ENCODE peak calls at places on chromosome 10, in seven cellular contexts. W is H9, U is kidney, C is mucosa of descending colon, R is colonic mucosa, P is psoas muscle, D is mesenchymal stem cell. L is an unnamed sample.

GRCh38 chr10:114061148-114061547 is 17.5 kb downstream of the ADRB1 start:
- DNase-seq in P (no peak), D (no peak), C (no peak), U (no peak), W (no peak), R (no peak), L (no peak)

GRCh38 chr10:63665765-63666164 is 144.6 kb downstream of the REEP3 start:
- DNase-seq in D (peak; percentile 24), P (no peak), W (no peak), R (no peak), U (no peak), C (no peak), L (no peak)

GRCh38 chr10:109993551-109993950 is 14.2 kb upstream of the ADD3 start:
- DNase-seq in U (no peak), C (no peak), W (no peak), P (no peak), R (no peak), D (no peak), L (no peak)

GRCh38 chr10:21099291-21099800 is 202.2 kb upstream of the NEBL start:
- DNase-seq in C (no peak), W (no peak), R (no peak), D (no peak), U (no peak), P (no peak), L (no peak)

GRCh38 chr10:75401569-75402485 is at the start of gene ZNF503:
- DNase-seq in U (peak; percentile 99), C (peak; percentile 95), W (peak; percentile 95), P (peak; percentile 97), D (peak; percentile 98), R (peak; percentile 95), L (peak; percentile 97)

GRCh38 chr10:22444219-22444788 is 99.0 kb downstream of the SPAG6 start:
- DNase-seq in W (no peak), C (no peak), D (no peak), U (no peak), R (no peak), P (no peak), L (no peak)

GRCh38 chr10:86706401-86706841 is 38.1 kb downstream of the LDB3 start:
- DNase-seq in C (no peak), U (peak; percentile 65), R (no peak), W (no peak), D (no peak), P (no peak), L (no peak)

GRCh38 chr10:49162761-49163160 is 25.4 kb downstream of the TMEM273 start:
- DNase-seq in D (no peak), U (no peak), W (no peak), P (no peak), C (no peak), R (no peak), L (no peak)

GRCh38 chr10:125515571-125515970 is 167.4 kb downstream of the TEX36 start:
- DNase-seq in D (no peak), R (no peak), C (no peak), P (no peak), U (no peak), W (no peak), L (no peak)

GRCh38 chr10:451021-451471 is 238.4 kb downstream of the DIP2C start:
- DNase-seq in C (no peak), U (peak; percentile 77), W (no peak), R (no peak), P (no peak), D (no peak), L (no peak)

GRCh38 chr10:79140906-79141305 is 72.1 kb downstream of the ZMIZ1 start:
- DNase-seq in P (no peak), C (no peak), W (no peak), U (no peak), R (no peak), D (no peak), L (no peak)
- H3K4me1 ChIP-seq in P (peaks cover 69% of the 10 kb centered on the region), C (peaks cover 35% of the 10 kb centered on the region), W (peaks cover 11% of the 10 kb centered on the region), U (peaks cover 50% of the 10 kb centered on the region), R (peaks cover 14% of the 10 kb centered on the region), D (peaks cover 73% of the 10 kb centered on the region), L (no peaks in the 10 kb centered on the region)

DNA sequence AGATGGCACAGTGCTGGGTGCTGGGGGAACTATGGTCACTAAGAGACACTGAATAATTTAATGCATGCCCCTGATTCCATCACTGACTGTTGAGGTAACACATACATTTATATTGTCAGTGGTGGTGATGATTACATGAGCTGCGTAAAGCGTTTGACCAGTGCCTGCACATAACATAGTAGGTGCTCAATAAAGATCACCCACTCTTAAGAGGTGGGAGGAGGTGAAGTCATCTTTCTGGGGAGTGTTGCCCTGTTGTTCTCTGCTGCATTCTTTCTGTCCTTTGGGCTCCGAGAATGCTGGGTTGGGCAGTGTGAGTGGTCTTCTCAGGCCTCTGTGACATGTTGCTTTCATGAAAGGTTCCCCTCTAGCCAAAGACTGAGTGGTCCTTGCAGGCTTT is 68.0 kb downstream of the TCF7L2 start:
- DNase-seq in W (no peak), R (no peak), C (no peak), U (no peak), P (no peak), D (no peak), L (no peak)
- H3K4me1 ChIP-seq in W (peaks cover 14% of the 10 kb centered on the region), R (peaks cover 25% of the 10 kb centered on the region), C (peaks cover 40% of the 10 kb centered on the region), U (peaks cover 28% of the 10 kb centered on the region), P (peaks cover 37% of the 10 kb centered on the region), D (peaks cover 32% of the 10 kb centered on the region), L (peaks cover 44% of the 10 kb centered on the region)

DNA sequence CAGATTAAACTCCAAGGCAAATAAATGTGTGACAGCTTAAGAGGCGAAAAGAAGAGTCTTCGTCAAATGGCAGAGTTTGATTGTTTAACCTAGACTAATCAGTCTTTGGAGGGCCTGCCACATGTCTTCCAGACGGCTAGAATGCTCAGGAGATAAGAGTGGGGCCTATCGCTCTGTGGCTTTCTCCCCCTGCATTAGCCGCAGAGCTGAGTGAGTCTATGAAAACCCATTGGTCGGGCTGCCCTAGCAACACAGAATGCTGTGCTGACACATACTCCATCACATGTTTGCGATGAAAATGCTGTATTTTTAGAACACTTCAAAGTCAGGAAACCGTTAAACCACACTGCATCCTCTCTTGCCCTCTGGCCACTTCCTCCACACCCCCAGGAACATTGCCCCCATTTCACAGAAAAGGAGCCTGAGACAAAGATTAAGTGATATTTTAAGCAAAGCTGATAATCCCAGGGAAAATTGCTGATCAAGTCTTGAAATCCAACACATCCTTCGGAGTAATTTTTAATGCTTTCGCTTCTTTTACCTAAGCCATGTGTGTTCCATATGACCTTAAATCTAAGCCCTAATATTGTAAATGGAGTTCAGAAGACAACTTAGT is 161.0 kb downstream of the CELF2 start:
- DNase-seq in P (no peak), R (peak; percentile 47), W (no peak), U (no peak), D (peak; percentile 87), C (peak; percentile 51), L (no peak)
- H3K4me1 ChIP-seq in P (peaks cover 42% of the 10 kb centered on the region), R (no peaks in the 10 kb centered on the region), W (no peaks in the 10 kb centered on the region), U (peaks cover 5% of the 10 kb centered on the region), D (peaks cover 8% of the 10 kb centered on the region), C (no peaks in the 10 kb centered on the region), L (no peaks in the 10 kb centered on the region)

GRCh38 chr10:59895629-59896116 is 10.7 kb downstream of the CCDC6 start:
- DNase-seq in U (no peak), P (no peak), D (no peak), R (peak; percentile 73), C (peak; percentile 51), W (no peak), L (peak; percentile 40)
- H3K4me1 ChIP-seq in U (peaks cover 27% of the 10 kb centered on the region), P (peaks cover 75% of the 10 kb centered on the region), D (peaks cover 8% of the 10 kb centered on the region), R (peaks cover 27% of the 10 kb centered on the region), C (peaks cover 59% of the 10 kb centered on the region), W (peaks cover 12% of the 10 kb centered on the region), L (peaks cover 7% of the 10 kb centered on the region)

GRCh38 chr10:132100556-132101349 is 35.0 kb downstream of the JAKMIP3 start:
- DNase-seq in P (no peak), R (no peak), C (no peak), W (peak; percentile 12), D (no peak), U (peak; percentile 51), L (no peak)
- H3K4me1 ChIP-seq in P (no peaks in the 10 kb centered on the region), R (no peaks in the 10 kb centered on the region), C (no peaks in the 10 kb centered on the region), W (no peaks in the 10 kb centered on the region), D (peaks cover 2% of the 10 kb centered on the region), U (no peaks in the 10 kb centered on the region), L (no peaks in the 10 kb centered on the region)

DNA sequence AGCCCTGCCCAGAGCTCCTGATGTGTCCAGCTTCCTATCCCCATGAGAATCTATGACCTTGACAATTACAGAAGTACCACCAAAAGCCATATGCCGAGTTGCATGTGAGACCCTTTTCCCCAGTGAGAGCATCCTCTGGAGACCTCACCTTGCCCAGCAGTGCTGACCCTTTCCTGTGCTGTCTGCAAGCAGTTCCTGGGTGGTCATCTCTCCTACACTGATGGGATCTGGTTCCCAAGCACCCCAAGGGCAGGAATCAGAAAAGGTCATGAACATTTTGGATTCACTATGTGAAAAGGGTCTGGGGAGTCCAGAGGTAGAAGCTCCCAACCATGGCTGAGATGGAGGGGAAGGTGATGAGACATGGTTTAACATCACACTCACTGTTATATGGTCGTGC is 18.2 kb downstream of the SFTPD start:
- DNase-seq in P (no peak), U (no peak), W (no peak), D (no peak), C (no peak), R (no peak), L (no peak)
- H3K4me1 ChIP-seq in P (no peaks in the 10 kb centered on the region), U (peaks cover 2% of the 10 kb centered on the region), W (no peaks in the 10 kb centered on the region), D (peaks cover 3% of the 10 kb centered on the region), C (no peaks in the 10 kb centered on the region), R (no peaks in the 10 kb centered on the region), L (no peaks in the 10 kb centered on the region)

GRCh38 chr10:24237801-24238390 is 29.0 kb downstream of the KIAA1217 start:
- DNase-seq in R (peak; percentile 44), P (no peak), W (no peak), C (peak; percentile 39), U (no peak), D (no peak), L (no peak)
- H3K4me1 ChIP-seq in R (peaks cover 5% of the 10 kb centered on the region), P (peaks cover 78% of the 10 kb centered on the region), W (peaks cover 17% of the 10 kb centered on the region), C (peaks cover 11% of the 10 kb centered on the region), U (peaks cover 11% of the 10 kb centered on the region), D (no peaks in the 10 kb centered on the region), L (no peaks in the 10 kb centered on the region)

GRCh38 chr10:100396605-100397004 is 49.6 kb downstream of the SCD start:
- DNase-seq in U (no peak), W (no peak), P (no peak), D (no peak), C (no peak), R (no peak), L (no peak)
- H3K4me1 ChIP-seq in U (no peaks in the 10 kb centered on the region), W (no peaks in the 10 kb centered on the region), P (no peaks in the 10 kb centered on the region), D (no peaks in the 10 kb centered on the region), C (no peaks in the 10 kb centered on the region), R (no peaks in the 10 kb centered on the region), L (peaks cover 7% of the 10 kb centered on the region)

L was measured in right lobe of liver.